ENCODE peak calls at places on chromosome 11, in six cellular contexts. W, U, H, V, L and R are unnamed samples.
A peak's percentile ranks its signal among the peaks of the same experiment; 100 is the strongest.

GRCh38 chr11:100403817-100404216 is 283.3 kb upstream of the ARHGAP42 start:
- DNase-seq in W (no peak), U (no peak), H (no peak), V (peak; percentile 82), L (no peak), R (no peak)

GRCh38 chr11:45021692-45022130 is 71.0 kb upstream of the TP53I11 start:
- DNase-seq in W (no peak), U (no peak), H (peak; percentile 93), V (no peak), L (peak; percentile 89), R (peak; percentile 69)

GRCh38 chr11:134384406-134384805 is 27.6 kb downstream of the B3GAT1 start:
- DNase-seq in W (no peak), U (no peak), H (no peak), V (no peak), L (no peak), R (no peak)

GRCh38 chr11:19566583-19567379 is 145.9 kb upstream of the NAV2 start:
- DNase-seq in W (no peak), U (no peak), H (no peak), V (no peak), L (no peak), R (no peak)

GRCh38 chr11:68673991-68674390 is 10.4 kb upstream of the GAL start:
- DNase-seq in W (no peak), U (no peak), H (peak; percentile 30), V (no peak), L (no peak), R (no peak)

GRCh38 chr11:134047586-134047999 is 21.3 kb upstream of the JAM3 start:
- DNase-seq in W (no peak), U (peak; percentile 70), H (peak; percentile 89), V (peak; percentile 50), L (peak; percentile 90), R (peak; percentile 92)

GRCh38 chr11:119375629-119376196 is 5.8 kb downstream of the USP2 start:
- DNase-seq in W (no peak), U (no peak), H (peak; percentile 95), V (no peak), L (peak; percentile 81), R (peak; percentile 95)

GRCh38 chr11:70501026-70501901 is 102.9 kb downstream of the CTTN start:
- DNase-seq in W (no peak), U (no peak), H (peak; percentile 44), V (no peak), L (no peak), R (no peak)

GRCh38 chr11:59556883-59557205 is 45.5 kb downstream of the OR4D9 start:
- DNase-seq in W (no peak), U (peak; percentile 23), H (no peak), V (no peak), L (no peak), R (no peak)

GRCh38 chr11:66288138-66288865 is 641 bp downstream of the YIF1A start:
- DNase-seq in W (peak; percentile 21), U (peak; percentile 25), H (no peak), V (peak; percentile 55), L (no peak), R (no peak)

GRCh38 chr11:64110465-64111375 is 55.2 kb downstream of the MACROD1 start:
- DNase-seq in W (no peak), U (no peak), H (no peak), V (no peak), L (no peak), R (no peak)

GRCh38 chr11:27239305-27239942 is 123.6 kb downstream of the CCDC34 start:
- DNase-seq in W (no peak), U (no peak), H (no peak), V (no peak), L (peak; percentile 33), R (peak; percentile 35)

GRCh38 chr11:65448418-65449196 is 26.0 kb downstream of the NEAT1 start:
- DNase-seq in W (no peak), U (peak; percentile 2), H (peak; percentile 78), V (no peak), L (no peak), R (peak; percentile 23)

GRCh38 chr11:68312117-68312779 is at the start of gene LRP5:
- DNase-seq in W (no peak), U (peak; percentile 50), H (no peak), V (peak; percentile 22), L (no peak), R (no peak)

GRCh38 chr11:24386551-24387404 is 110.1 kb upstream of the LUZP2 start:
- DNase-seq in W (no peak), U (peak; percentile 60), H (no peak), V (peak; percentile 10), L (no peak), R (no peak)

GRCh38 chr11:26947379-26947844 is 46.5 kb upstream of the FIBIN start:
- DNase-seq in W (no peak), U (no peak), H (peak; percentile 52), V (peak; percentile 91), L (peak; percentile 72), R (peak; percentile 77)

GRCh38 chr11:57868491-57868890 is 106.9 kb downstream of the CTNND1 start:
- DNase-seq in W (no peak), U (no peak), H (no peak), V (no peak), L (no peak), R (no peak)

GRCh38 chr11:71298016-71298550 is 45.7 kb upstream of the SHANK2 start:
- DNase-seq in W (no peak), U (no peak), H (no peak), V (no peak), L (no peak), R (no peak)

GRCh38 chr11:114296190-114296978 is at the start of gene NNMT:
- DNase-seq in W (no peak), U (peak; percentile 60), H (peak; percentile 83), V (peak; percentile 66), L (peak; percentile 91), R (peak; percentile 74)

GRCh38 chr11:123393312-123393927 is 36.6 kb upstream of the GRAMD1B start:
- DNase-seq in W (no peak), U (no peak), H (no peak), V (no peak), L (no peak), R (no peak)

GRCh38 chr11:47342854-47343253 is 9.6 kb downstream of the MYBPC3 start:
- DNase-seq in W (no peak), U (no peak), H (no peak), V (no peak), L (no peak), R (no peak)

GRCh38 chr11:61880454-61880853 is 10.9 kb downstream of the FADS3 start:
- DNase-seq in W (no peak), U (no peak), H (no peak), V (no peak), L (no peak), R (no peak)

GRCh38 chr11:133303262-133303661 is 229.0 kb downstream of the OPCML start:
- DNase-seq in W (no peak), U (no peak), H (no peak), V (no peak), L (no peak), R (no peak)

DNA sequence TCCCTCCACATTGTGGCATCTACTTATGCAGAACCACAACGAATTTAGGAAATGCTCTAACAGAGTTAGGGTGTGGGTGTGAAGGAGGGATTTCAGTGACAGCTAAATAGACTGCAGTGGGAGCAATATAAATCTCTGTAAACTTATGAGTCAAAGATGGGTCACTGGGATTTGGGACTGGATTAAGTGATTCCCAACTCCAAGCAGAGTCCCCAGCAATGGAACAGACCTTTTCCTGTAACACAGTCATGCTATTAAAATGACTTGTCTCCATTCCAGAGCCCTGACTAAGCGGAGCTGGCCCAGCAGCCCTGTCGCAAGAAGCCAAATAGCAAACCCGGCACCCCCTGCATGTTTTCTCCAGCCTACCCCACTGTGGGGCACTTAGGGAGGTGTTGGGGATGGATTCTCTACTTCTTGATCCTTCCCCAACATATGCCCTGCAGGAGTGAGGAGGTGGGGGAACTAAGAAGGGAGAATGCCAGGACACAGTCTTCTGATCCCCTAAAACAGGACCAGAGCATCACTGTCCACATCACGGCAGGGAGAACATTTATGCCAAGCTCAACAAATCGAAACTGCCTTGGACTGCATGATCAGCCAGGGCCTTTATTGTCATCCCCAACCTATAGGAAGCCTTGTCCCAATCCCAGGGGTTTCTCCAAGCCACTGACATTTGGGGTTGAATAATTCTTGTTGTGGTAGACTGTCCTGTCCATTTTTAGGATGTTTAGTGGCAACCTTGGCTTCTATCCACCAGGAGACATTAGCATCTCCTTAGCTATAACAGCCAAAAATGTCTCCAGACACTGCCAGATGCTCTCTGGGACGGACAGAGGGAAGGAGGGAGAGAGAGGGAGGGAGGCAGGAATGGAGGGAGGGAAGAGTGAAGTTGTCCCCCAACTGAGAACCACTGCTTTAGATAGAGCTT is 36.9 kb downstream of the RPL27A start:
- DNase-seq in W (no peak), U (peak; percentile 96), H (peak; percentile 81), V (peak; percentile 84), L (peak; percentile 71), R (peak; percentile 71)
- H3K4me1 ChIP-seq in W (no peaks in the 10 kb centered on the region), U (peaks cover 62% of the 10 kb centered on the region), H (peaks cover 59% of the 10 kb centered on the region), V (peaks cover 67% of the 10 kb centered on the region), L (peaks cover 89% of the 10 kb centered on the region), R (peaks cover 69% of the 10 kb centered on the region)

GRCh38 chr11:115674176-115674575 is 170.0 kb upstream of the CADM1 start:
- DNase-seq in W (no peak), U (no peak), H (no peak), V (no peak), L (no peak), R (no peak)

GRCh38 chr11:115673720-115674119 is 169.5 kb upstream of the CADM1 start:
- DNase-seq in W (no peak), U (no peak), H (no peak), V (no peak), L (no peak), R (no peak)

GRCh38 chr11:115672999-115673411 is 168.8 kb upstream of the CADM1 start:
- DNase-seq in W (no peak), U (no peak), H (peak; percentile 63), V (no peak), L (peak; percentile 40), R (no peak)

GRCh38 chr11:115676206-115676605 is 172.0 kb upstream of the CADM1 start:
- DNase-seq in W (no peak), U (no peak), H (no peak), V (no peak), L (no peak), R (no peak)

DNA sequence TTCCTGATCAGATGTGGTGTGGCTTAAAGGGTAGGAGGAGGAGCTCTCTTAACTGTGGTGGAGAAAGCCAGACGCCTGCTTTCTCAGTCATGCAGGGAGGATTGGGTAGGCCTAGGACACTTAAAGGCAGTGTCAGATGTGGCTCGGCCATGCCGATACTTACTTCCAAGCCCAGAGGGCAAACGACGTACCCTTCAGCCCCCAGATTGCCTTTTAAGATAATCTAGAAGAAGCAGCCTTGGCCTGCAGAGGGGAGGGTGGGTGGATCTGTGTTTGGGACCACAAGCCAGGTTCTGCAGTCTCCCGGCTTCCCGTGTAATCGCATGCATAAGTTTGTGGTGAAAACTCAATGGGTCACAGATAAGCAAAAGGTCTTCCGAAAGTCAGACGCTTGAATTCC is 170.6 kb upstream of the CADM1 start:
- DNase-seq in W (no peak), U (no peak), H (no peak), V (no peak), L (no peak), R (no peak)
- H3K4me1 ChIP-seq in W (no peaks in the 10 kb centered on the region), U (no peaks in the 10 kb centered on the region), H (no peaks in the 10 kb centered on the region), V (peaks cover 15% of the 10 kb centered on the region), L (no peaks in the 10 kb centered on the region), R (no peaks in the 10 kb centered on the region)

GRCh38 chr11:30617762-30618161 is 31.6 kb upstream of the MPPED2 start:
- DNase-seq in W (no peak), U (no peak), H (no peak), V (no peak), L (no peak), R (no peak)

GRCh38 chr11:30619767-30620166 is 33.6 kb upstream of the MPPED2 start:
- DNase-seq in W (no peak), U (no peak), H (no peak), V (no peak), L (no peak), R (no peak)
- H3K4me1 ChIP-seq in W (no peaks in the 10 kb centered on the region), U (no peaks in the 10 kb centered on the region), H (no peaks in the 10 kb centered on the region), V (no peaks in the 10 kb centered on the region), L (no peaks in the 10 kb centered on the region), R (no peaks in the 10 kb centered on the region)

GRCh38 chr11:75146711-75147110 is 4.2 kb upstream of the SLCO2B1 start:
- DNase-seq in W (no peak), U (no peak), H (no peak), V (no peak), L (no peak), R (no peak)
- H3K4me1 ChIP-seq in W (peaks cover 22% of the 10 kb centered on the region), U (peaks cover 11% of the 10 kb centered on the region), H (peaks cover 3% of the 10 kb centered on the region), V (peaks cover 10% of the 10 kb centered on the region), L (no peaks in the 10 kb centered on the region), R (no peaks in the 10 kb centered on the region)